ENCODE peak calls at places on chromosome 21, in six cellular contexts. One of them, this sample, is unnamed.
A peak's percentile ranks its signal among the peaks of the same experiment; 100 is the strongest.

GRCh38 chr21:36698160-36699025 is 522 bp upstream of the SIM2 start:
- DNase-seq in right cardiac atrium: no peak
- DNase-seq in AG04450: no peak
- DNase-seq in lower lobe of right lung: no peak
- DNase-seq in AG09309: no peak
- DNase-seq in epithelial cell of proximal tubule: no peak
- DNase-seq in this sample: no peak

GRCh38 chr21:36429672-36430546 is 44.7 kb downstream of the CHAF1B start:
- DNase-seq in right cardiac atrium: peak; percentile 90
- DNase-seq in AG04450: peak; percentile 97
- DNase-seq in lower lobe of right lung: peak; percentile 81
- DNase-seq in AG09309: peak; percentile 92
- DNase-seq in epithelial cell of proximal tubule: peak; percentile 94
- DNase-seq in this sample: peak; percentile 95

GRCh38 chr21:18245493-18245967 is 897 bp downstream of the CHODL start:
- DNase-seq in right cardiac atrium: peak; percentile 26
- DNase-seq in AG04450: no peak
- DNase-seq in lower lobe of right lung: no peak
- DNase-seq in AG09309: no peak
- DNase-seq in epithelial cell of proximal tubule: no peak
- DNase-seq in this sample: no peak

GRCh38 chr21:34128124-34128523 is 54.7 kb downstream of the MRPS6 start:
- DNase-seq in right cardiac atrium: no peak
- DNase-seq in AG04450: no peak
- DNase-seq in lower lobe of right lung: no peak
- DNase-seq in AG09309: no peak
- DNase-seq in epithelial cell of proximal tubule: no peak
- DNase-seq in this sample: no peak

GRCh38 chr21:37561506-37561905 is 194.9 kb downstream of the DYRK1A start:
- DNase-seq in right cardiac atrium: no peak
- DNase-seq in AG04450: no peak
- DNase-seq in lower lobe of right lung: no peak
- DNase-seq in AG09309: no peak
- DNase-seq in epithelial cell of proximal tubule: no peak
- DNase-seq in this sample: no peak

GRCh38 chr21:28975401-28975800 is 17.3 kb downstream of the LTN1 start:
- DNase-seq in right cardiac atrium: no peak
- DNase-seq in AG04450: no peak
- DNase-seq in lower lobe of right lung: no peak
- DNase-seq in AG09309: peak; percentile 31
- DNase-seq in epithelial cell of proximal tubule: no peak
- DNase-seq in this sample: no peak

GRCh38 chr21:37793660-37794059 is 122.6 kb downstream of the KCNJ6 start:
- DNase-seq in right cardiac atrium: no peak
- DNase-seq in AG04450: no peak
- DNase-seq in lower lobe of right lung: no peak
- DNase-seq in AG09309: no peak
- DNase-seq in epithelial cell of proximal tubule: no peak
- DNase-seq in this sample: no peak

GRCh38 chr21:34986561-34987533 is 62.3 kb downstream of the RUNX1 start:
- DNase-seq in right cardiac atrium: peak; percentile 26
- DNase-seq in AG04450: no peak
- DNase-seq in lower lobe of right lung: no peak
- DNase-seq in AG09309: peak; percentile 57
- DNase-seq in epithelial cell of proximal tubule: no peak
- DNase-seq in this sample: no peak

GRCh38 chr21:16767201-16767600 is 745.6 kb upstream of the CXADR start:
- DNase-seq in right cardiac atrium: no peak
- DNase-seq in AG04450: no peak
- DNase-seq in lower lobe of right lung: no peak
- DNase-seq in AG09309: no peak
- DNase-seq in epithelial cell of proximal tubule: no peak
- DNase-seq in this sample: no peak

GRCh38 chr21:29403922-29404538 is 105.3 kb downstream of the BACH1 start:
- DNase-seq in right cardiac atrium: no peak
- DNase-seq in AG04450: no peak
- DNase-seq in lower lobe of right lung: peak; percentile 60
- DNase-seq in AG09309: no peak
- DNase-seq in epithelial cell of proximal tubule: no peak
- DNase-seq in this sample: no peak

GRCh38 chr21:46363698-46364097 is 39.7 kb downstream of the PCNT start:
- DNase-seq in right cardiac atrium: no peak
- DNase-seq in AG04450: no peak
- DNase-seq in lower lobe of right lung: no peak
- DNase-seq in AG09309: no peak
- DNase-seq in epithelial cell of proximal tubule: no peak
- DNase-seq in this sample: no peak

GRCh38 chr21:29246614-29247013 is 52.1 kb upstream of the BACH1 start:
- DNase-seq in right cardiac atrium: no peak
- DNase-seq in AG04450: no peak
- DNase-seq in lower lobe of right lung: no peak
- DNase-seq in AG09309: no peak
- DNase-seq in epithelial cell of proximal tubule: no peak
- DNase-seq in this sample: no peak

DNA sequence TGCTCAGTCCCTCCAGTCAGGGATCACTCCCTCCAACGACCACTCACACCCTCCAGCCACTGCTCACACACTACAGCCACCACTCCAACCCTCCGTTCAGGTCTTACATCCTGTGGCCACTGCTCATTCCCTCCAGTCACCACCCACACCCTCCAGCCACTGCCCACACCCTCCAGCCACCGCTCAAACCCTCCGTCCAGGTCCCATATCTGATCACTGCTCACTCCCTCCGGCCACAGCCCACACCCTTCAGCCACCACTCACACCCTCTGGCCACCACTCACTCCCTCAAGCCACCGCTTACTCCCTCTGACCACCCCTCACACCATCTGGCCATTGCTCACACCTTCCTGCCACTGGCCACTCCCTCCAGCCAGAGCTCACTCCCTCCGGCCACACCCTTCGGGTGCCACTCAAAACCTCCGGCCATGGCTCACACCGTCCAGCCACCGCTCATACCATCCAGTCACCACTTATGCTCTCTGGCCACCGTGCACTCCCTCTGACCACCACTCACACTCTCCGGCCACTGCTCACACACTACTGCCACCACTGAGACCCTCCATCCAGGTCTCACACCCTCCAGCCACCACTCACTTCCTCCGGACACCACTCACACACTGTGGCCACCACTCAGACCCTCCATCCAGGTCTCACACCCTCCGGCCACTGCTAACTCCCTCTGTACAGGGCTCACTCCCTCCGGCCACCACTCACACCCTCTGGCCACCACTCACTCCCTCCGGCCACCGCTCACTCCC is 4.7 kb upstream of the TFF1 start:
- DNase-seq in right cardiac atrium: no peak
- DNase-seq in AG04450: no peak
- DNase-seq in lower lobe of right lung: no peak
- DNase-seq in AG09309: no peak
- DNase-seq in epithelial cell of proximal tubule: no peak
- DNase-seq in this sample: no peak
- H3K4me3 ChIP-seq in right cardiac atrium: no peak overlapping the region
- H3K4me3 ChIP-seq in AG04450: no peak overlapping the region
- H3K4me3 ChIP-seq in lower lobe of right lung: no peak overlapping the region
- H3K4me3 ChIP-seq in AG09309: no peak overlapping the region
- H3K4me3 ChIP-seq in epithelial cell of proximal tubule: no peak overlapping the region
- H3K4me3 ChIP-seq in this sample: no peak overlapping the region

GRCh38 chr21:41760411-41760810 is 6.4 kb downstream of the RIPK4 start:
- DNase-seq in right cardiac atrium: no peak
- DNase-seq in AG04450: no peak
- DNase-seq in lower lobe of right lung: no peak
- DNase-seq in AG09309: no peak
- DNase-seq in epithelial cell of proximal tubule: no peak
- DNase-seq in this sample: no peak

GRCh38 chr21:41762753-41763152 is 4.1 kb downstream of the RIPK4 start:
- DNase-seq in right cardiac atrium: no peak
- DNase-seq in AG04450: no peak
- DNase-seq in lower lobe of right lung: no peak
- DNase-seq in AG09309: no peak
- DNase-seq in epithelial cell of proximal tubule: no peak
- DNase-seq in this sample: no peak

GRCh38 chr21:41762236-41762635 is 4.6 kb downstream of the RIPK4 start:
- DNase-seq in right cardiac atrium: no peak
- DNase-seq in AG04450: no peak
- DNase-seq in lower lobe of right lung: no peak
- DNase-seq in AG09309: no peak
- DNase-seq in epithelial cell of proximal tubule: no peak
- DNase-seq in this sample: no peak

GRCh38 chr21:41759926-41760325 is 6.9 kb downstream of the RIPK4 start:
- DNase-seq in right cardiac atrium: no peak
- DNase-seq in AG04450: no peak
- DNase-seq in lower lobe of right lung: no peak
- DNase-seq in AG09309: no peak
- DNase-seq in epithelial cell of proximal tubule: no peak
- DNase-seq in this sample: no peak

DNA sequence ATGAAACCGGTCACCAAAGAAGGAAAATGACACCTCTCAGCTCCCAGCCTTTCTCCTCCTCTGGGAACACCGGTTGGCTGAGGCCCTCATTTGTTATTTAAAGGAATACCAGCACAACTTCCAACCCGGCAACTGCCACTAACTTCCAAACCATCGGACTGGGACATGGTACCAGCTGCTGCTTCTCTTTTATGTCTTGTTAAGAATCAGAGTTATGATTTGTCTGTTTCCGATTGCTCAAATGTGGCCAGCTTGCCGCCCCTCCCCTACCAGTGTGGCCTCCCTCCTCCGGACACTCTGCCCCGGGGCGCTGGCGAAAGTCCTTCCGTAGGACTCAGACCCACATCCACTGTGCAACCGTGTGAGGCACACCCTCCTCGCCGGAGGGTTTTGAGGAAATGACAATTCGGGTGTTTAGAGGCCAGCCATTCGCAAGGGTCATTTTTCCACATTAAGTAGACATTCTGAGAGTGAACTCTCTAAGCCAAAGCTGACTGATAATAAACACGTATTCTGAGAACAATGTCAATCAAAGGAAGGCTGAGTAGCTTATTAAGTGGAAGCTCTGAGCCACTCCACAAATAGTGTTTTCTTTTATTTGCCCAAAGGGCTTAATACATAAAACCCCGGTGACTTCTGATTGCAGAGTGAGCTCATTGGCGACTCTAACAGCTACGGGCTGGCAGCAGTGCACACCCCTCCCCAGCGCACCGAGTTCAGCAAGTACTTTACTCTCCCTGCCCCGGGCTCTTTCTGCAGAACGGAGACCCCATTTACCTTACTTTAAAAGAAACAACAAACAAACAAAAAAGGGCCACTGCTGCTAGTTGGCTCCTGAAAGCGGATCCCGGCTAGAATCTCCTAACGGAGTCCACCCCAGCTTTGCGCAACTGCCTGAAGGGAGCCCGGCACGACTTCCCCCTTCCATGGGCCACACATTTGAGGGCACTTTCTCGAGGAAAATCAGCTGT is 5.4 kb downstream of the RIPK4 start:
- DNase-seq in right cardiac atrium: peak; percentile 74
- DNase-seq in AG04450: no peak
- DNase-seq in lower lobe of right lung: peak; percentile 90
- DNase-seq in AG09309: no peak
- DNase-seq in epithelial cell of proximal tubule: no peak
- DNase-seq in this sample: no peak
- H3K4me3 ChIP-seq in right cardiac atrium: peak overlapping the region; percentile 23
- H3K4me3 ChIP-seq in AG04450: no peak overlapping the region
- H3K4me3 ChIP-seq in lower lobe of right lung: peak overlapping the region; percentile 24
- H3K4me3 ChIP-seq in AG09309: no peak overlapping the region
- H3K4me3 ChIP-seq in epithelial cell of proximal tubule: peak overlapping the region; percentile 90
- H3K4me3 ChIP-seq in this sample: no peak overlapping the region

GRCh38 chr21:31343030-31343510 is 991 bp downstream of the TIAM1 start:
- DNase-seq in right cardiac atrium: no peak
- DNase-seq in AG04450: no peak
- DNase-seq in lower lobe of right lung: no peak
- DNase-seq in AG09309: no peak
- DNase-seq in epithelial cell of proximal tubule: no peak
- DNase-seq in this sample: no peak
- H3K4me3 ChIP-seq in right cardiac atrium: peak overlapping the region; percentile 40
- H3K4me3 ChIP-seq in AG04450: peak overlapping the region; percentile 59
- H3K4me3 ChIP-seq in lower lobe of right lung: peak overlapping the region; percentile 51
- H3K4me3 ChIP-seq in AG09309: peak overlapping the region; percentile 62
- H3K4me3 ChIP-seq in epithelial cell of proximal tubule: peak overlapping the region; percentile 73
- H3K4me3 ChIP-seq in this sample: no peak overlapping the region

GRCh38 chr21:32387151-32387550 is 5.7 kb downstream of the URB1 start:
- DNase-seq in right cardiac atrium: no peak
- DNase-seq in AG04450: no peak
- DNase-seq in lower lobe of right lung: no peak
- DNase-seq in AG09309: no peak
- DNase-seq in epithelial cell of proximal tubule: no peak
- DNase-seq in this sample: no peak

GRCh38 chr21:32388306-32388705 is 4.5 kb downstream of the URB1 start:
- DNase-seq in right cardiac atrium: no peak
- DNase-seq in AG04450: no peak
- DNase-seq in lower lobe of right lung: no peak
- DNase-seq in AG09309: no peak
- DNase-seq in epithelial cell of proximal tubule: no peak
- DNase-seq in this sample: no peak

GRCh38 chr21:32392299-32392879 is 423 bp downstream of the URB1 start:
- DNase-seq in right cardiac atrium: peak; percentile 17
- DNase-seq in AG04450: no peak
- DNase-seq in lower lobe of right lung: no peak
- DNase-seq in AG09309: no peak
- DNase-seq in epithelial cell of proximal tubule: no peak
- DNase-seq in this sample: no peak

GRCh38 chr21:32391755-32392154 is 1.1 kb downstream of the URB1 start:
- DNase-seq in right cardiac atrium: no peak
- DNase-seq in AG04450: no peak
- DNase-seq in lower lobe of right lung: no peak
- DNase-seq in AG09309: no peak
- DNase-seq in epithelial cell of proximal tubule: no peak
- DNase-seq in this sample: no peak

GRCh38 chr21:32389337-32390015 is 3.3 kb downstream of the URB1 start:
- DNase-seq in right cardiac atrium: no peak
- DNase-seq in AG04450: no peak
- DNase-seq in lower lobe of right lung: no peak
- DNase-seq in AG09309: no peak
- DNase-seq in epithelial cell of proximal tubule: no peak
- DNase-seq in this sample: no peak
- H3K4me3 ChIP-seq in right cardiac atrium: no peak overlapping the region
- H3K4me3 ChIP-seq in AG04450: no peak overlapping the region
- H3K4me3 ChIP-seq in lower lobe of right lung: no peak overlapping the region
- H3K4me3 ChIP-seq in AG09309: no peak overlapping the region
- H3K4me3 ChIP-seq in epithelial cell of proximal tubule: no peak overlapping the region
- H3K4me3 ChIP-seq in this sample: no peak overlapping the region

GRCh38 chr21:43361493-43362296 is 65.2 kb downstream of the SIK1 start:
- DNase-seq in right cardiac atrium: peak; percentile 62
- DNase-seq in AG04450: peak; percentile 26
- DNase-seq in lower lobe of right lung: no peak
- DNase-seq in AG09309: no peak
- DNase-seq in epithelial cell of proximal tubule: no peak
- DNase-seq in this sample: peak; percentile 86
- H3K4me3 ChIP-seq in right cardiac atrium: peak overlapping the region; percentile 29
- H3K4me3 ChIP-seq in AG04450: peak overlapping the region; percentile 25
- H3K4me3 ChIP-seq in lower lobe of right lung: peak overlapping the region; percentile 27
- H3K4me3 ChIP-seq in AG09309: no peak overlapping the region
- H3K4me3 ChIP-seq in epithelial cell of proximal tubule: no peak overlapping the region
- H3K4me3 ChIP-seq in this sample: no peak overlapping the region

DNA sequence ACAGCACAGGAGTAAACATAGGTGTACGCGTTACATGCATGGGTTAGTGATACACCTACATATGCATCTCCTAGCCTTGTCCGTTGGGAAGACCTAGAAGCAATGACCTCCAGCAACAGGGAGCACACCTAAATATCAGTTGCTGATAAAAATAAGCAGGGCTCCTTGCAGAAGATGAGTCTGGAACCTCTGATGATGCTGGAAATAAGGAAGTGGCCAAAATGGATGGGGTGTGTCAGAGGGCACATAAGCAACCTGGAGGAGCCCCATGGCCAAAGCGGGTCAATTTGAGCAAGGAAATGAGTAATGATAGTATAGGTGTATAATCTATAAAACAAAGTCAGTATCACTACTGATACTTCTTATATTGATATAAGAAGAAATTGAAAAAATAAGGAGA is 13.7 kb downstream of the ADARB1 start:
- DNase-seq in right cardiac atrium: no peak
- DNase-seq in AG04450: no peak
- DNase-seq in lower lobe of right lung: no peak
- DNase-seq in AG09309: no peak
- DNase-seq in epithelial cell of proximal tubule: no peak
- DNase-seq in this sample: no peak
- H3K4me3 ChIP-seq in right cardiac atrium: no peak overlapping the region
- H3K4me3 ChIP-seq in AG04450: no peak overlapping the region
- H3K4me3 ChIP-seq in lower lobe of right lung: no peak overlapping the region
- H3K4me3 ChIP-seq in AG09309: no peak overlapping the region
- H3K4me3 ChIP-seq in epithelial cell of proximal tubule: no peak overlapping the region
- H3K4me3 ChIP-seq in this sample: no peak overlapping the region